ENCODE peak calls at places on chromosomes 2 and 18, in four cellular contexts. E is GM23338, I is left ventricle myocardium inferior, Q is adipocyte. A is an unnamed sample. For H3K36me3, the result is how much of the 10 kb centered on the place peaks cover.

GRCh38 chr2:54629914-54630609 is 93.4 kb upstream of the EML6 start:
- DNase-seq in E (no peak), Q (no peak), I (peak), A (peak)

GRCh38 chr2:157722580-157723234 is 94.0 kb upstream of the ACVR1C start:
- DNase-seq in E (peak), Q (peak), I (no peak), A (peak)

GRCh38 chr18:23838801-23839366 is 149.6 kb downstream of the LAMA3 start:
- DNase-seq in Q (peak), I (no peak), E (no peak), A (peak)

GRCh38 chr2:192960945-192961344 is 766.2 kb upstream of the TMEFF2 start:
- DNase-seq in I (no peak), Q (peak), E (no peak), A (peak)

GRCh38 chr2:7837232-7837760 is 844.6 kb upstream of the ID2 start:
- DNase-seq in E (no peak), Q (no peak), I (no peak), A (no peak)

GRCh38 chr2:231395188-231396057 is at the start of gene B3GNT7:
- DNase-seq in I (no peak), Q (peak), E (peak), A (no peak)

GRCh38 chr2:127048618-127048935 is 58.4 kb downstream of the BIN1 start:
- DNase-seq in Q (no peak), E (no peak), I (no peak), A (no peak)

GRCh38 chr2:240922234-240922981 is 16.3 kb downstream of the CROCC2 start:
- DNase-seq in I (peak), Q (no peak), E (no peak), A (no peak)

GRCh38 chr2:133241231-133241575 is 327.1 kb downstream of the NCKAP5 start:
- DNase-seq in I (no peak), Q (peak), E (no peak), A (peak)

GRCh38 chr2:160465406-160465805 is 28.2 kb downstream of the RBMS1 start:
- DNase-seq in I (no peak), Q (no peak), E (no peak), A (peak)

GRCh38 chr2:36564377-36564930 is 33.5 kb downstream of the FEZ2 start:
- DNase-seq in Q (no peak), I (no peak), E (no peak), A (no peak)

DNA sequence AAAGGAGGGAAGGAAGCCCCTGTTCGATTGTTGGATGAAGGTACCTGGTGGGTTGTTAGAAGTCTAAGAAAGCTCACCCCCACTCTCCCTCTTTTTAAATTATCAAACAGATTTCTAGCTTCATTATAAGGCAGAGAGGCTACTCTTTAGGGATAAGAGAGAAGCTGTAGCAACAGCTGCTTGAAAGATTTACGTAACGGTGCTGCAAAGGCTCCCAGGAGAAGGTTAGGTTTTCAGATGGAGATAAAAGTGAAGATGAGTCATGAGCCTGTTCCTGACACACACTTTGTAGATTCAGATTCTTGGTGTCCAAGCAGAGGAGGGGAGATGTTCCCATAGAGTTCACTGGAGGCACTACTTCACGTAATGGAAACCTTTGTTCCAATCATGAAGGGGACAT is 47.6 kb downstream of the VWA3B start:
- DNase-seq in Q (no peak), E (no peak), I (no peak), A (no peak)
- H3K4me3 ChIP-seq in Q (no peak), E (no peak), I (no peak), A (no peak)

DNA sequence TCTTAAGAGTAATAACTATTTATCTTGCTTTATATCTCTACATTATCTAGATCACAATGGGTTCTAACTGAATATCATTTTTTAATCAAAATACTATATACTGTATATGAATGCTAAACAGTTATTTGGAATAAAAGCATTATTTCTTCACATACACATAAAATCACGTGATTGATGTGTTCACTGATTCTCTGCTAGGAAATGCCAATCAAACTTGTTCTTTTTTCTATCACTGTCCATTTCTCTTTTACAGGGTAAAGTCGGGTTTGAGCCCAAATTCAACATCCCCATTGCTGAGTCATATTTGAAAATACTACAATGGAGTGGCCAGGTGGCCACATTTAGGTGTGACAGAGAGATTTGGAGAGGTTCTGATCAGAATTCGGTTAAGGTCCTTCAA is 1114.0 kb upstream of the PIK3C3 start:
- DNase-seq in I (no peak), Q (no peak), E (no peak), A (no peak)
- H3K36me3 ChIP-seq in I (under half), Q (under half), E (under half), A (under half)

DNA sequence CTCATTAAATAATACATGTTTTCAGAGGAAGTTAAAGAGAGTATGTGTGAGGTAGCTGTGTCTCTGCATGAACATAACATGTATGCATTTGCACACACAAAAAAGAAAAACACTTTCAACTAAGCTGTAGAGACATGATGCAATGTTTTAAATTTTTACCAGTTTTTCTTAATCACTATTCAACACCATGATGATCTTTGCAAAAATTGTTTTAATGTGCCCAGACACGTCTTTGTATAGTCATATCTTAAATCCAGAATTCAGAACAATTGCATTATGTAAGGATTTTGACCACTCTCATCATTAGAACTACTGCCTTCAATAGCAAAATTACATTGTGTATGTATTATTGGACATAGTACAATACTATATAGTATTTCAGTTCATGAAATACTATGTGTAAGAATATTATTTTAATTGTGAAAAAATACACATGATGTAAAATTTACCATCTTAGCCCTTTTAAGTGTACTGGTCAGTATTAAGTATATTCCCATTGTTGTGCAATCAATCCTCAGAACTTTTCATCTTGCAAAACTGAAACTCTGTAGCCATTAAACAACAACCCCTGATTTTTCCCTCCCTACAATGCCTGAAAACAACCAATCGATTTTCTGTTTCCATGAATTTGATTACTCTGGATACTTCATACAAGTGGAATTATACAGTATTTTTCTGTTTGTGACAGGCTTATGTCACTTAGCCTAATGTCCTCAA is 104.5 kb upstream of the ACVR2A start:
- DNase-seq in I (no peak), Q (no peak), E (no peak), A (no peak)
- H3K4me3 ChIP-seq in I (no peak), Q (no peak), E (no peak), A (no peak)

GRCh38 chr2:101869527-101869926 is 122.2 kb upstream of the IL1R2 start:
- DNase-seq in I (no peak), E (no peak), Q (no peak), A (no peak)
- H3K36me3 ChIP-seq in I (half or more), E (half or more), Q (half or more), A (half or more)

GRCh38 chr2:31238906-31239841 is 5.2 kb downstream of the EHD3 start:
- DNase-seq in E (no peak), Q (no peak), I (no peak), A (no peak)
- H3K4me3 ChIP-seq in E (no peak), Q (peak), I (peak), A (peak)

GRCh38 chr2:176291768-176292393 is 22.6 kb downstream of the MTX2 start:
- DNase-seq in E (no peak), Q (no peak), I (no peak), A (no peak)

GRCh38 chr2:176292608-176293007 is 23.4 kb downstream of the MTX2 start:
- DNase-seq in I (no peak), E (no peak), Q (no peak), A (no peak)

GRCh38 chr2:176293334-176293733 is 24.1 kb downstream of the MTX2 start:
- DNase-seq in Q (no peak), E (no peak), I (no peak), A (no peak)

GRCh38 chr2:176297737-176298136 is 28.5 kb downstream of the MTX2 start:
- DNase-seq in E (no peak), I (no peak), Q (no peak), A (no peak)

GRCh38 chr2:176297067-176297466 is 27.8 kb downstream of the MTX2 start:
- DNase-seq in E (no peak), I (no peak), Q (no peak), A (no peak)
- H3K36me3 ChIP-seq in E (under half), I (under half), Q (under half), A (under half)

GRCh38 chr2:204353823-204354222 is 191.5 kb upstream of the PARD3B start:
- DNase-seq in Q (peak), I (no peak), E (no peak), A (peak)

GRCh38 chr2:204354442-204354856 is 190.8 kb upstream of the PARD3B start:
- DNase-seq in E (no peak), I (no peak), Q (no peak), A (no peak)

GRCh38 chr2:204357175-204357695 is 188.0 kb upstream of the PARD3B start:
- DNase-seq in I (no peak), E (no peak), Q (no peak), A (no peak)

GRCh38 chr2:204355688-204356087 is 189.6 kb upstream of the PARD3B start:
- DNase-seq in Q (no peak), E (no peak), I (no peak), A (no peak)

DNA sequence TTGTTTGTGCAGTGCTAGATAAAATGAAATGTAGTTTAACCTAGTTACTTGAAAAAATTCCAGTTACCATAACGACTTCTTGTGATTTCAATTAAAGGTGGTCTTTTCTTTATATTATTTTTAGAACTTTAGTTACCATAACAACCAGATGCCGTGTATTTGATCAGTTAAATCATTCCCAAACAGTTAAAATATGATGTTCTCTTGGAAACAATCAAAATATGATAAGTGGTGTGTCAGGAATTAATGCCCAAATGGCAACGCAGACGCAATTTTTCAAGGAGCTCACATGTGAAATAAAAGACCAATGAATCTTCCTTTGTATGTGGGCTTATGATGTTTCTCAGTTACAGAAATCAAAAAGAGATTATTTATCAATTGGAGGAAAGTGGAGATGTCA is 189.1 kb upstream of the PARD3B start:
- DNase-seq in E (no peak), Q (no peak), I (no peak), A (no peak)
- H3K4me3 ChIP-seq in E (no peak), Q (no peak), I (no peak), A (no peak)

GRCh38 chr2:151805343-151805742 is 22.9 kb downstream of the ARL5A start:
- DNase-seq in E (no peak), Q (no peak), I (no peak), A (no peak)
- H3K36me3 ChIP-seq in E (under half), Q (under half), I (half or more), A (under half)